ENCODE peak calls at places on chromosomes 13 and 19, in seven cellular contexts. One of them, this sample, is unnamed.

GRCh38 chr19:16435238-16435911 is 36.4 kb downstream of the EPS15L1 start:
- DNase-seq in NCI-H1092: no peak
- DNase-seq in NCI-H1436 treated with DMSO at 0.1 percent for 48 hours: no peak
- DNase-seq in EH: peak; percentile 99
- DNase-seq in epithelial cell of esophagus: no peak
- DNase-seq in cerebellar nuclear complex: no peak
- DNase-seq in CD8-positive, alpha-beta memory T cell: no peak
- DNase-seq in this sample: no peak

GRCh38 chr19:46021531-46022041 is 1.3 kb downstream of the PGLYRP1 start:
- DNase-seq in NCI-H1436 treated with DMSO at 0.1 percent for 48 hours: no peak
- DNase-seq in cerebellar nuclear complex: no peak
- DNase-seq in epithelial cell of esophagus: peak; percentile 57
- DNase-seq in NCI-H1092: no peak
- DNase-seq in EH: no peak
- DNase-seq in CD8-positive, alpha-beta memory T cell: no peak
- DNase-seq in this sample: no peak

GRCh38 chr19:58181902-58182576 is 822 bp upstream of the ZNF274 start:
- DNase-seq in NCI-H1092: no peak
- DNase-seq in CD8-positive, alpha-beta memory T cell: peak; percentile 44
- DNase-seq in EH: peak; percentile 32
- DNase-seq in cerebellar nuclear complex: no peak
- DNase-seq in NCI-H1436 treated with DMSO at 0.1 percent for 48 hours: no peak
- DNase-seq in epithelial cell of esophagus: peak; percentile 70
- DNase-seq in this sample: no peak

GRCh38 chr19:18252370-18252717 is 21.9 kb downstream of the IQCN start:
- DNase-seq in cerebellar nuclear complex: no peak
- DNase-seq in NCI-H1436 treated with DMSO at 0.1 percent for 48 hours: no peak
- DNase-seq in NCI-H1092: no peak
- DNase-seq in CD8-positive, alpha-beta memory T cell: no peak
- DNase-seq in EH: no peak
- DNase-seq in epithelial cell of esophagus: no peak
- DNase-seq in this sample: no peak

GRCh38 chr19:35126624-35126959 is 8.3 kb downstream of the LGI4 start:
- DNase-seq in NCI-H1092: no peak
- DNase-seq in epithelial cell of esophagus: no peak
- DNase-seq in CD8-positive, alpha-beta memory T cell: no peak
- DNase-seq in NCI-H1436 treated with DMSO at 0.1 percent for 48 hours: no peak
- DNase-seq in EH: no peak
- DNase-seq in cerebellar nuclear complex: no peak
- DNase-seq in this sample: no peak

GRCh38 chr13:102944821-102945220 is 99.0 kb downstream of the ERCC5 start:
- DNase-seq in NCI-H1092: no peak
- DNase-seq in EH: no peak
- DNase-seq in cerebellar nuclear complex: no peak
- DNase-seq in CD8-positive, alpha-beta memory T cell: no peak
- DNase-seq in epithelial cell of esophagus: no peak
- DNase-seq in NCI-H1436 treated with DMSO at 0.1 percent for 48 hours: no peak
- DNase-seq in this sample: no peak

GRCh38 chr19:45922281-45922680 is 7.7 kb upstream of the NANOS2 start:
- DNase-seq in EH: peak; percentile 7
- DNase-seq in NCI-H1092: no peak
- DNase-seq in epithelial cell of esophagus: no peak
- DNase-seq in cerebellar nuclear complex: no peak
- DNase-seq in NCI-H1436 treated with DMSO at 0.1 percent for 48 hours: no peak
- DNase-seq in CD8-positive, alpha-beta memory T cell: no peak
- DNase-seq in this sample: no peak

GRCh38 chr13:113839536-113840204 is 24.2 kb downstream of the GAS6 start:
- DNase-seq in CD8-positive, alpha-beta memory T cell: no peak
- DNase-seq in NCI-H1092: no peak
- DNase-seq in epithelial cell of esophagus: peak; percentile 24
- DNase-seq in cerebellar nuclear complex: no peak
- DNase-seq in EH: no peak
- DNase-seq in NCI-H1436 treated with DMSO at 0.1 percent for 48 hours: no peak
- DNase-seq in this sample: no peak

GRCh38 chr13:100725472-100725871 is 50.9 kb upstream of the TMTC4 start:
- DNase-seq in CD8-positive, alpha-beta memory T cell: no peak
- DNase-seq in NCI-H1092: no peak
- DNase-seq in EH: no peak
- DNase-seq in NCI-H1436 treated with DMSO at 0.1 percent for 48 hours: no peak
- DNase-seq in cerebellar nuclear complex: no peak
- DNase-seq in epithelial cell of esophagus: no peak
- DNase-seq in this sample: no peak

GRCh38 chr19:5492281-5492812 is 37.1 kb downstream of the ZNRF4 start:
- DNase-seq in epithelial cell of esophagus: no peak
- DNase-seq in EH: no peak
- DNase-seq in NCI-H1092: peak; percentile 26
- DNase-seq in NCI-H1436 treated with DMSO at 0.1 percent for 48 hours: no peak
- DNase-seq in cerebellar nuclear complex: no peak
- DNase-seq in CD8-positive, alpha-beta memory T cell: no peak
- DNase-seq in this sample: no peak

This sample was measured in NCI-H187 treated with DMSO at 0.1 percent for 48 hours.